ENCODE peak calls at places on chromosomes 12 and 14, in four cellular contexts. One of them, this sample, is unnamed.

GRCh38 chr12:116975779-116976393 is 65.1 kb downstream of the FBXW8 start:
- DNase-seq in cardiac muscle cell: no peak
- DNase-seq in upper lobe of right lung: no peak
- DNase-seq in esophagus squamous epithelium: no peak
- DNase-seq in this sample: no peak

GRCh38 chr14:73424453-73424852 is 33.9 kb downstream of the NUMB start:
- DNase-seq in upper lobe of right lung: no peak
- DNase-seq in cardiac muscle cell: no peak
- DNase-seq in esophagus squamous epithelium: no peak
- DNase-seq in this sample: no peak

GRCh38 chr14:95232894-95233584 is 75.7 kb upstream of the DICER1 start:
- DNase-seq in esophagus squamous epithelium: no peak
- DNase-seq in upper lobe of right lung: no peak
- DNase-seq in cardiac muscle cell: no peak
- DNase-seq in this sample: no peak

GRCh38 chr12:113981876-113982275 is 15.8 kb upstream of the RBM19 start:
- DNase-seq in esophagus squamous epithelium: no peak
- DNase-seq in upper lobe of right lung: no peak
- DNase-seq in cardiac muscle cell: no peak
- DNase-seq in this sample: no peak

GRCh38 chr12:62627181-62627580 is 160.6 kb downstream of the MON2 start:
- DNase-seq in cardiac muscle cell: no peak
- DNase-seq in esophagus squamous epithelium: no peak
- DNase-seq in upper lobe of right lung: no peak
- DNase-seq in this sample: no peak

GRCh38 chr12:3777206-3777809 is 24.4 kb upstream of the CRACR2A start:
- DNase-seq in cardiac muscle cell: peak; percentile 56
- DNase-seq in esophagus squamous epithelium: no peak
- DNase-seq in upper lobe of right lung: no peak
- DNase-seq in this sample: no peak

GRCh38 chr14:51534623-51535022 is 117.1 kb upstream of the FRMD6 start:
- DNase-seq in upper lobe of right lung: no peak
- DNase-seq in cardiac muscle cell: no peak
- DNase-seq in esophagus squamous epithelium: no peak
- DNase-seq in this sample: no peak

GRCh38 chr14:62436256-62436655 is 609.0 kb downstream of the KCNH5 start:
- DNase-seq in cardiac muscle cell: no peak
- DNase-seq in esophagus squamous epithelium: no peak
- DNase-seq in upper lobe of right lung: no peak
- DNase-seq in this sample: no peak

GRCh38 chr14:73887704-73888459 is 1.2 kb downstream of the ZNF410 start:
- DNase-seq in cardiac muscle cell: no peak
- DNase-seq in upper lobe of right lung: no peak
- DNase-seq in esophagus squamous epithelium: no peak
- DNase-seq in this sample: no peak

GRCh38 chr12:13571035-13571434 is 374.5 kb downstream of the EMP1 start:
- DNase-seq in esophagus squamous epithelium: no peak
- DNase-seq in cardiac muscle cell: no peak
- DNase-seq in upper lobe of right lung: no peak
- DNase-seq in this sample: no peak

GRCh38 chr12:24864796-24865125 is 84.1 kb downstream of the BCAT1 start:
- DNase-seq in cardiac muscle cell: no peak
- DNase-seq in upper lobe of right lung: no peak
- DNase-seq in esophagus squamous epithelium: no peak
- DNase-seq in this sample: no peak

GRCh38 chr12:26121841-26122680 is 2.8 kb downstream of the BHLHE41 start:
- DNase-seq in upper lobe of right lung: peak; percentile 78
- DNase-seq in esophagus squamous epithelium: no peak
- DNase-seq in cardiac muscle cell: peak; percentile 38
- DNase-seq in this sample: no peak

GRCh38 chr12:30964896-30965612 is 38.5 kb downstream of the TSPAN11 start:
- DNase-seq in upper lobe of right lung: peak; percentile 40
- DNase-seq in esophagus squamous epithelium: no peak
- DNase-seq in cardiac muscle cell: no peak
- DNase-seq in this sample: no peak

GRCh38 chr12:108861878-108862587 is 4.7 kb upstream of the SSH1 start:
- DNase-seq in cardiac muscle cell: no peak
- DNase-seq in upper lobe of right lung: no peak
- DNase-seq in esophagus squamous epithelium: no peak
- DNase-seq in this sample: no peak

GRCh38 chr12:70645494-70646317 is 8.5 kb upstream of the PTPRB start:
- DNase-seq in esophagus squamous epithelium: no peak
- DNase-seq in upper lobe of right lung: no peak
- DNase-seq in cardiac muscle cell: no peak
- DNase-seq in this sample: no peak

GRCh38 chr12:67766370-67766769 is 117.8 kb downstream of the DYRK2 start:
- DNase-seq in cardiac muscle cell: no peak
- DNase-seq in upper lobe of right lung: no peak
- DNase-seq in esophagus squamous epithelium: no peak
- DNase-seq in this sample: no peak

GRCh38 chr14:32703246-32703645 is 235.4 kb upstream of the NPAS3 start:
- DNase-seq in esophagus squamous epithelium: no peak
- DNase-seq in cardiac muscle cell: no peak
- DNase-seq in upper lobe of right lung: no peak
- DNase-seq in this sample: no peak

GRCh38 chr12:108833355-108833733 is 24.0 kb downstream of the SSH1 start:
- DNase-seq in esophagus squamous epithelium: no peak
- DNase-seq in cardiac muscle cell: peak; percentile 49
- DNase-seq in upper lobe of right lung: no peak
- DNase-seq in this sample: no peak

GRCh38 chr12:105736498-105736897 is 402.3 kb downstream of the NUAK1 start:
- DNase-seq in cardiac muscle cell: no peak
- DNase-seq in upper lobe of right lung: no peak
- DNase-seq in esophagus squamous epithelium: no peak
- DNase-seq in this sample: no peak

GRCh38 chr12:2396448-2396871 is 343.7 kb downstream of the CACNA1C start:
- DNase-seq in esophagus squamous epithelium: no peak
- DNase-seq in upper lobe of right lung: peak; percentile 76
- DNase-seq in cardiac muscle cell: no peak
- DNase-seq in this sample: no peak

GRCh38 chr12:44763021-44763420 is 113.1 kb downstream of the NELL2 start:
- DNase-seq in cardiac muscle cell: no peak
- DNase-seq in upper lobe of right lung: no peak
- DNase-seq in esophagus squamous epithelium: no peak
- DNase-seq in this sample: no peak

GRCh38 chr12:56836800-56837663 is 73.9 kb downstream of the HSD17B6 start:
- DNase-seq in cardiac muscle cell: no peak
- DNase-seq in upper lobe of right lung: no peak
- DNase-seq in esophagus squamous epithelium: no peak
- DNase-seq in this sample: no peak

GRCh38 chr14:65356327-65356836 is 56.1 kb upstream of the FUT8 start:
- DNase-seq in cardiac muscle cell: no peak
- DNase-seq in upper lobe of right lung: no peak
- DNase-seq in esophagus squamous epithelium: no peak
- DNase-seq in this sample: no peak

GRCh38 chr12:123767613-123768012 is 5.5 kb downstream of the DNAH10 start:
- DNase-seq in upper lobe of right lung: no peak
- DNase-seq in cardiac muscle cell: no peak
- DNase-seq in esophagus squamous epithelium: no peak
- DNase-seq in this sample: no peak

GRCh38 chr14:101820283-101820798 is 58.8 kb downstream of the PPP2R5C start:
- DNase-seq in upper lobe of right lung: no peak
- DNase-seq in cardiac muscle cell: no peak
- DNase-seq in esophagus squamous epithelium: no peak
- DNase-seq in this sample: peak; percentile 49

GRCh38 chr14:104386281-104386841 is 193.2 kb upstream of the C14orf180 start:
- DNase-seq in cardiac muscle cell: no peak
- DNase-seq in upper lobe of right lung: peak; percentile 50
- DNase-seq in esophagus squamous epithelium: no peak
- DNase-seq in this sample: no peak

GRCh38 chr12:6998708-6999451 is 19.4 kb downstream of the LPCAT3 start:
- DNase-seq in cardiac muscle cell: no peak
- DNase-seq in esophagus squamous epithelium: no peak
- DNase-seq in upper lobe of right lung: no peak
- DNase-seq in this sample: no peak
- H3K27ac ChIP-seq in cardiac muscle cell: no peak overlapping the region
- H3K27ac ChIP-seq in esophagus squamous epithelium: peak overlapping the region; percentile 50
- H3K27ac ChIP-seq in upper lobe of right lung: no peak overlapping the region
- H3K27ac ChIP-seq in this sample: no peak overlapping the region

DNA sequence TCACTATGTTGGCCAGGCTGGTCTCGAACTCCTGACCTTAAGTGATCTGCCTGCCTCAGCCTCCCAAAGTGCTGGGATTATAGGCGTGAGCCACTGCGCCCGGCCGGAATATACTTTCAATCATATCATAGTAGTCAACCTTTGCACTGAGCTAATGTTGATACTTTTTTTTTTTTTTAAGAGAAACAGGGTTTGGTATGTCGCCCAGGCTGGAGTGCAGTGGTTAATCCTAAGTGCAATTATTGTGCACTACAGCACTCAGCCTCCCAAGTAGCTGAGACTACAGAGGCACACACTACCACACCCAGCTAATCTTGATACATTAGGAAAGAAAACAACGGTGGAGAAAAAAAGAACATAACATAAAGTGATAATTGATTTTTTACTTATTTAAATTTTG is 15.6 kb downstream of the BTBD7 start:
- DNase-seq in cardiac muscle cell: no peak
- DNase-seq in upper lobe of right lung: no peak
- DNase-seq in esophagus squamous epithelium: no peak
- DNase-seq in this sample: no peak
- H3K4me1 ChIP-seq in cardiac muscle cell: no peaks in the 10 kb centered on the region
- H3K4me1 ChIP-seq in upper lobe of right lung: peaks cover 27% of the 10 kb centered on the region
- H3K4me1 ChIP-seq in esophagus squamous epithelium: peaks cover 51% of the 10 kb centered on the region
- H3K4me1 ChIP-seq in this sample: peaks cover 29% of the 10 kb centered on the region

GRCh38 chr12:40225337-40225983 is 663 bp downstream of the LRRK2 start:
- DNase-seq in upper lobe of right lung: no peak
- DNase-seq in esophagus squamous epithelium: no peak
- DNase-seq in cardiac muscle cell: no peak
- DNase-seq in this sample: no peak

GRCh38 chr12:40226652-40227051 is 1.9 kb downstream of the LRRK2 start:
- DNase-seq in upper lobe of right lung: no peak
- DNase-seq in esophagus squamous epithelium: no peak
- DNase-seq in cardiac muscle cell: no peak
- DNase-seq in this sample: peak; percentile 95

GRCh38 chr12:40225984-40226602 is 1.3 kb downstream of the LRRK2 start:
- DNase-seq in upper lobe of right lung: no peak
- DNase-seq in cardiac muscle cell: no peak
- DNase-seq in esophagus squamous epithelium: no peak
- DNase-seq in this sample: no peak

GRCh38 chr12:40222247-40222646 is 2.5 kb upstream of the LRRK2 start:
- DNase-seq in cardiac muscle cell: no peak
- DNase-seq in esophagus squamous epithelium: no peak
- DNase-seq in upper lobe of right lung: no peak
- DNase-seq in this sample: no peak

DNA sequence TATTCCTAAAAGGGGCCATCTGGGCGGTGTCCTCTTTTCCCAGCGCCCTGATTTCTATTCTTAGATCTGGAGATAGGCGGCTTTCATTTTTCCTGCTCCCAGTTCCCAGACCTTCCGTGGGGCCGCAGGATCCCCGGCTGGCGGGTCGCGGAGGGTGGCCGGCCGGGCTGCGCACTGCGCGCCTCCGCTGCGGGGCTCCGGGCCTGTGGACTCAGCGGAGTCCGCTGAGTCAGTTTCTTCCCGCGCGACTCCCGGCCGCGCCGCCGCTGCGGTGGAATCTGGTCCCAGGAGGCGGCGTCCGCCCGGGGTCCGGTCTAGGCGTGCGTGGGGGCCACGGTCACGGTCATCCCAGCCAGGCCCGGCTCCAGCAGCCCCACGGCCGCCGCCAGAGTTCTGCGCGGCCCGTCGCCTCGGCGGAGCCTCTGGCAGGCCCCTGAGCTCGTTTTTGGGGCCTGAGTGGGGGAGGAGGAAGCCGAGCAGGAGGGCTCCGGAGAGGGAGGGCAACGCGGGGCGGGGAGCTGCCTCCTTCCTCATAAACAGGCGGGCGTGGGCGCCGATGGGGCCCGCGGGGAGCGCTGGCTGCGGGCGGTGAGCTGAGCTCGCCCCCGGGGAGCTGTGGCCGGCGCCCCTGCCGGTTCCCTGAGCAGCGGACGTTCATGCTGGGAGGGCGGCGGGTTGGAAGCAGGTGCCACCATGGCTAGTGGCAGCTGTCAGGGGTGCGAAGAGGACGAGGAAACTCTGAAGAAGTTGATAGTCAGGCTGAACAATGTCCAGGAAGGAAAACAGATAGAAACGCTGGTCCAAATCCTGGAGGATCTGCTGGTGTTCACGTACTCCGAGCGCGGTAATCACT is at the start of gene LRRK2:
- DNase-seq in cardiac muscle cell: peak; percentile 67
- DNase-seq in esophagus squamous epithelium: peak; percentile 25
- DNase-seq in upper lobe of right lung: peak; percentile 96
- DNase-seq in this sample: peak; percentile 92
- TF ChIP-seq CTCF in cardiac muscle cell: peak; percentile 13
- TF ChIP-seq CTCF in esophagus squamous epithelium: peak; percentile 2
- TF ChIP-seq CTCF in upper lobe of right lung: peak; percentile 24
- TF ChIP-seq CTCF in this sample: no peak

GRCh38 chr14:59460378-59460777 is 4.8 kb downstream of the GPR135 start:
- DNase-seq in esophagus squamous epithelium: no peak
- DNase-seq in cardiac muscle cell: no peak
- DNase-seq in upper lobe of right lung: no peak
- DNase-seq in this sample: no peak

GRCh38 chr14:59461891-59462290 is 3.3 kb downstream of the GPR135 start:
- DNase-seq in cardiac muscle cell: no peak
- DNase-seq in upper lobe of right lung: no peak
- DNase-seq in esophagus squamous epithelium: no peak
- DNase-seq in this sample: no peak

GRCh38 chr14:59465570-59466150 is 480 bp upstream of the GPR135 start:
- DNase-seq in upper lobe of right lung: no peak
- DNase-seq in esophagus squamous epithelium: no peak
- DNase-seq in cardiac muscle cell: no peak
- DNase-seq in this sample: no peak

GRCh38 chr14:59463773-59464650 is 1.2 kb downstream of the GPR135 start:
- DNase-seq in cardiac muscle cell: no peak
- DNase-seq in upper lobe of right lung: peak; percentile 68
- DNase-seq in esophagus squamous epithelium: no peak
- DNase-seq in this sample: no peak

DNA sequence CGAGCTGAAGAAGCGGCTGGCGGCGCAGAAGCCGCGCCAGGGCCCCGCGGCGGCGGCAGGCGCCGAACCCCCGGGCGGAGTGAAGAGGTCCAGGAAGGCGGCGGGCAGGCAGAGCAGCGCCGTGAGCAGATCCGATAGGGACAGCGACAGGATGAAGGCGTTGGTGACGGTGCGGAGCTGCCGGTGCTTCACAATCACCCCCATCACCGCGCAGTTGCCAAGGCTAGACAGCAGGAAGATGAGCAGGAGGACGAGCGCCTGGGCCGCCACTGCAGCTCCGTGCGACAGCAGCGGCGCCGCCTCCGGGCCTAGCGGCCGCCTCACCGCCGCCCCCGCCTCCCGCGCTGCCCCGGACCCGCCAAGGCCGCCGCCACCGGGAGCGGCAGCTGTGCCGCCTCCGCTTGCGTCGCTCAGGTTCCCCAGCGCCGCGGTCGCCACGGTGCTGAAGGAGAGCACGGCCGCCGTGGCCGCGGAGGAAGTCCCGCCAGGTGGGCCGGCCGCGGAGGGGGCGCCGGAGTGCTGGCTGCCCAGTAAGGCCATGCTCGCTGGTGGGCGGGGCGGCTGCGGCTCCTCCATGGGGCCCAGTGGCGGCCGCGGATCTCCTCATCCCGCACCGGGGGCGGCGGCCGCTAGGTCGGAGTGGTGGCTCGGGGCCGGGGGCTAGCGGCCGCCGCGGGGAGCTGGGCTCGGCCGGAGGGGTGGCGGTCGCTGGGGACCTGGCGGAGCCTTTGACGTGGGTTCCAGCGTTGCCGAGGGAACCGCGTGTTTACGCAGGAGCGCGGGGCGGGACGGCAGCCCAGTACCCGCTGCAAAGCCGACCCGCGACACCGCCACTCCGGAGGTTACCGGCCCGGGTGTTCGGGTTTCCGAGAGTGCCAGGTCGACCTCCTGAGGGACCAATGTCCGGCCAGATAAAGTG is at the start of gene GPR135:
- DNase-seq in upper lobe of right lung: peak; percentile 83
- DNase-seq in cardiac muscle cell: peak; percentile 90
- DNase-seq in esophagus squamous epithelium: no peak
- DNase-seq in this sample: no peak
- H3K27ac ChIP-seq in upper lobe of right lung: peak within 1 kb of the TSS; percentile 37
- H3K27ac ChIP-seq in cardiac muscle cell: peak within 1 kb of the TSS; percentile 8
- H3K27ac ChIP-seq in esophagus squamous epithelium: peak within 1 kb of the TSS; percentile 47
- H3K27ac ChIP-seq in this sample: peak within 1 kb of the TSS; percentile 85

This sample was measured in vagina.